ENCODE peak calls at places on chromosome 9, in nine cellular contexts. H is cardiac muscle cell, S is ovary, B is tibial artery, A is transverse colon, D is GM23338, E is endodermal cell, F is neural progenitor cell, M is hepatocyte. R is an unnamed sample. For H3K27me3, the result is how much of the 10 kb centered on the place peaks cover.

GRCh38 chr9:89254058-89254772 is 56.8 kb upstream of the CKS2 start:
- DNase-seq in E (no peak), H (no peak), A (no peak), F (no peak), M (no peak), S (no peak), D (no peak), B (no peak), R (no peak)

GRCh38 chr9:106893088-106893487 is 30.1 kb downstream of the ZNF462 start:
- DNase-seq in H (peak), F (no peak), B (no peak), A (no peak), M (no peak), E (no peak), S (no peak), D (no peak), R (no peak)

GRCh38 chr9:73736266-73736665 is 584.6 kb downstream of the ANXA1 start:
- DNase-seq in M (no peak), S (no peak), A (no peak), F (no peak), D (no peak), B (no peak), H (peak), E (no peak), R (no peak)

GRCh38 chr9:16133032-16133431 is 580.2 kb downstream of the CCDC171 start:
- DNase-seq in D (no peak), E (no peak), M (no peak), B (no peak), F (no peak), A (no peak), H (no peak), S (no peak), R (no peak)

GRCh38 chr9:77450093-77450475 is 198.0 kb downstream of the GNA14 start:
- DNase-seq in B (no peak), S (no peak), A (no peak), E (no peak), D (no peak), M (no peak), H (no peak), F (no peak), R (no peak)

GRCh38 chr9:87685431-87685830 is 40.5 kb upstream of the CTSL start:
- DNase-seq in B (no peak), E (peak), F (no peak), A (no peak), H (no peak), S (no peak), M (no peak), D (no peak), R (no peak)

GRCh38 chr9:79264511-79265448 is 307.0 kb upstream of the TLE4 start:
- DNase-seq in D (no peak), M (no peak), F (no peak), A (no peak), H (no peak), E (no peak), B (no peak), S (no peak), R (no peak)

GRCh38 chr9:115208503-115208902 is 90.5 kb upstream of the TNC start:
- DNase-seq in E (no peak), M (no peak), A (no peak), S (no peak), D (no peak), F (no peak), H (no peak), B (no peak), R (no peak)

GRCh38 chr9:99000480-99001395 is 57.0 kb downstream of the COL15A1 start:
- DNase-seq in A (peak), B (no peak), D (peak), H (peak), E (peak), S (peak), M (peak), F (peak), R (no peak)

GRCh38 chr9:87888501-87888900 is 5.8 kb downstream of the SPATA31E1 start:
- DNase-seq in H (no peak), E (no peak), A (no peak), B (no peak), D (no peak), F (no peak), M (no peak), S (no peak), R (no peak)

GRCh38 chr9:93232388-93232965 is 48.5 kb downstream of the WNK2 start:
- DNase-seq in S (no peak), F (no peak), D (no peak), E (no peak), B (no peak), H (no peak), A (no peak), M (no peak), R (no peak)

GRCh38 chr9:130946778-130947617 is 8.0 kb upstream of the FIBCD1 start:
- DNase-seq in D (no peak), F (no peak), A (peak), M (peak), H (peak), B (no peak), S (no peak), E (no peak), R (no peak)

GRCh38 chr9:114674798-114675554 is 7.0 kb downstream of the TEX48 start:
- DNase-seq in D (no peak), M (no peak), E (peak), B (no peak), F (no peak), A (no peak), S (no peak), H (no peak), R (no peak)

GRCh38 chr9:87301381-87301780 is 196.3 kb upstream of the DAPK1 start:
- DNase-seq in E (no peak), H (no peak), D (no peak), S (no peak), M (no peak), B (no peak), F (no peak), A (no peak), R (no peak)

GRCh38 chr9:90287567-90288274 is 354.9 kb downstream of the DIRAS2 start:
- DNase-seq in B (no peak), H (no peak), A (peak), M (peak), D (no peak), F (no peak), S (no peak), E (peak), R (no peak)

GRCh38 chr9:101365181-101365580 is 19.6 kb downstream of the BAAT start:
- DNase-seq in M (no peak), A (no peak), B (no peak), F (no peak), D (no peak), E (no peak), H (peak), S (no peak), R (no peak)

GRCh38 chr9:109447329-109448076 is 50.6 kb downstream of the PTPN3 start:
- DNase-seq in A (no peak), B (no peak), H (no peak), S (no peak), E (no peak), D (no peak), F (no peak), M (no peak), R (no peak)

GRCh38 chr9:86445636-86446035 is 91.4 kb upstream of the TUT7 start:
- DNase-seq in S (no peak), A (no peak), E (no peak), M (no peak), B (no peak), H (no peak), F (no peak), D (no peak), R (no peak)

GRCh38 chr9:20391208-20391607 is 231.1 kb downstream of the MLLT3 start:
- DNase-seq in B (no peak), M (no peak), D (no peak), E (no peak), S (no peak), H (no peak), F (no peak), A (no peak), R (no peak)

GRCh38 chr9:37302277-37302676 is 120.2 kb upstream of the GRHPR start:
- DNase-seq in S (no peak), E (no peak), A (no peak), M (no peak), F (no peak), H (no peak), B (no peak), D (no peak), R (no peak)

GRCh38 chr9:108636023-108636422 is 219.8 kb downstream of the ACTL7B start:
- DNase-seq in A (no peak), F (peak), B (no peak), M (peak), D (peak), H (no peak), E (peak), S (no peak), R (no peak)

GRCh38 chr9:37364751-37365360 is 57.6 kb upstream of the GRHPR start:
- DNase-seq in D (peak), S (no peak), M (no peak), A (peak), E (peak), H (no peak), B (no peak), F (no peak), R (no peak)

GRCh38 chr9:129411501-129412175 is 209.3 kb downstream of the C9orf50 start:
- DNase-seq in H (no peak), B (no peak), S (no peak), D (no peak), F (no peak), A (no peak), M (no peak), E (no peak), R (no peak)

GRCh38 chr9:127714916-127715442 is 484 bp downstream of the PTRH1 start:
- DNase-seq in E (peak), S (no peak), D (peak), A (peak), M (peak), H (no peak), B (no peak), F (peak), R (no peak)

GRCh38 chr9:4111233-4112000 is 188.5 kb downstream of the GLIS3 start:
- DNase-seq in H (no peak), F (no peak), A (no peak), B (no peak), S (no peak), D (no peak), M (no peak), E (no peak), R (no peak)

DNA sequence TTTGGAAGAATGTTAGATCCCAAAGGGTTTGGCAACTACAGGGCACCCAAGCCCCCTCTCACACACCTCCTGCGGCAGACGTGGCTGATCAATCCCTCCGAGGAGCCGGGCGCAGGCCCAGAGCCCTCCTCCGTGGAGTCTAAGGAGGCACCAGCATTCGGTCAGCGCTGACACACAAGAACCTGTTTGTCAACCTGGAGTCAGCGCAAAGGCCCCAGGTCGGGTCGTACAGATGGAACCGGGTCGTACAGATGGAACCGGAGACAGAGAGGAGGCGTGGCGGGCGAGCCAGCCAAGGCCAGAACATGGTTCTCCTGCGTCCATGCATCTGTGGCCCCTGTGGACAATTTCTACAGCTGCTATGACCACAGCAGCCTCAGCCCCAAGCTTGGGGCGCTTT is 125.0 kb upstream of the SARDH start:
- DNase-seq in S (no peak), B (no peak), M (no peak), F (no peak), H (no peak), E (no peak), A (no peak), D (no peak), R (no peak)
- H3K27ac ChIP-seq in S (no peak), B (no peak), M (no peak), F (no peak), H (no peak), E (peak), A (peak), D (no peak), R (peak)

DNA sequence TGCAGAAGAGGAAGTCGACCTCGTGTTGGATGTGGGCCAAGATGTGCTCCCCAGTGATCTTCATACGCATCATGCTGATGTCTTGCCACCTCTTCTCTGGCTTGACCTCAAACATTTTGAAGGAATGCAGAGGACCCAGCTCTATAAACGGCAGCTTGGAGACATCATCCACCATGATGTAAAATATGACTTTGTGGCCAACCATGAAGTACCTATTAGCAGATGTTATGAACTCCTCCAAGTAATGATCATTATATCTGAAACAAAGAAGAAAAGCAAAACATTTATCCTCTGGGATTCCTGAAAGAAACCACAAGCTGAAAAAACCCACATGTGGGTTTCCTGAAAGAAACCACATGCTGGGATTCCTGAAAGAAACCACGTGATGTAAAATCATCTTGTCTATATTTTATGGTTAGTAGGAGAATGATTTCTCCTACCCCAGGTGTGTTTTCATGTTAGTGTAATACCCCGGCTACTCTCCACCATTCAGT is 52.3 kb downstream of the GGTA1 start:
- DNase-seq in D (no peak), S (no peak), M (no peak), F (no peak), B (no peak), A (no peak), H (peak), E (no peak), R (no peak)
- H3K27me3 ChIP-seq in D (under half), S (under half), M (under half), F (under half), B (under half), A (under half), H (under half), E (under half), R (under half)

GRCh38 chr9:12880406-12881016 is 105.7 kb downstream of the LURAP1L start:
- DNase-seq in E (no peak), B (no peak), M (no peak), H (peak), S (no peak), D (no peak), F (no peak), A (no peak), R (no peak)

GRCh38 chr9:12882430-12882829 is 107.6 kb downstream of the LURAP1L start:
- DNase-seq in M (no peak), S (no peak), E (no peak), F (no peak), D (no peak), A (no peak), H (peak), B (no peak), R (no peak)

GRCh38 chr9:12889402-12890106 is 114.7 kb downstream of the LURAP1L start:
- DNase-seq in D (no peak), B (no peak), E (no peak), S (no peak), F (no peak), A (no peak), H (peak), M (no peak), R (no peak)

GRCh38 chr9:12884736-12885395 is 110.0 kb downstream of the LURAP1L start:
- DNase-seq in M (peak), S (no peak), B (no peak), E (no peak), F (peak), H (peak), D (peak), A (no peak), R (no peak)
- TF ChIP-seq CTCF in M (peak), S (no peak), B (peak), E (peak), F (peak), H (peak), D (peak), A (peak), R (peak)

GRCh38 chr9:94862242-94862610 is 135.7 kb downstream of the AOPEP start:
- DNase-seq in S (no peak), E (no peak), H (no peak), B (no peak), F (no peak), M (no peak), D (no peak), A (no peak), R (no peak)
- H3K27ac ChIP-seq in S (no peak), E (no peak), H (no peak), B (peak), F (no peak), M (peak), D (no peak), A (peak), R (peak)